ENCODE peak calls at places on chromosomes 11 and 22, in ten cellular contexts. U is HCT116; I is stimulated activated CD4-positive, alpha-beta T cell treated with anti-CD3 and anti-CD28 coated beads, Interleukin-12 subunit alpha, Interleukin-12 subunit beta, amount 100 ng/mL, for 24 hours; E is stimulated activated CD8-positive, alpha-beta memory T cell treated with anti-CD3 and anti-CD28 coated beads, Interleukin-4, amount 100 ng/mL, for 4 hours; L is NCI-H1105 treated with DMSO at 0.1 percent for 48 hours; J is activated T-cell treated with anti-CD3 and anti-CD28 coated beads for 24 hours; W is heart left ventricle; Q is NCI-H1048; R is AG09319; B is psoas muscle. M is an unnamed sample.
A peak's percentile ranks its signal among the peaks of the same experiment; 100 is the strongest.

GRCh38 chr11:73376803-73377629 is 817 bp downstream of the RELT start:
- DNase-seq in U (peak; percentile 40), I (peak; percentile 28), E (peak; percentile 31), L (peak; percentile 26), J (peak; percentile 41), W (peak; percentile 68), Q (no peak), R (peak; percentile 27), B (peak; percentile 85), M (peak; percentile 72)

GRCh38 chr11:60204922-60205321 is 22.0 kb upstream of the MS4A6A start:
- DNase-seq in U (no peak), I (no peak), E (no peak), L (no peak), J (no peak), W (no peak), Q (no peak), R (no peak), B (no peak), M (no peak)

GRCh38 chr11:13761250-13761649 is 92.8 kb downstream of the FAR1 start:
- DNase-seq in U (no peak), I (no peak), E (no peak), L (no peak), J (no peak), W (no peak), Q (no peak), R (no peak), B (no peak), M (no peak)

GRCh38 chr11:116644948-116645305 is 127.9 kb downstream of the BUD13 start:
- DNase-seq in U (no peak), I (no peak), E (no peak), L (no peak), J (no peak), W (no peak), Q (no peak), R (no peak), B (no peak), M (no peak)

GRCh38 chr22:37420656-37421467 is 6.4 kb downstream of the ELFN2 start:
- DNase-seq in U (no peak), I (no peak), E (no peak), L (no peak), J (no peak), W (peak; percentile 34), Q (no peak), R (no peak), B (no peak), M (no peak)

GRCh38 chr11:122656631-122657101 is 1.1 kb downstream of the UBASH3B start:
- DNase-seq in U (no peak), I (peak; percentile 20), E (no peak), L (peak; percentile 42), J (peak; percentile 27), W (peak; percentile 48), Q (no peak), R (no peak), B (peak; percentile 66), M (peak; percentile 45)

GRCh38 chr11:110011595-110011994 is 81.6 kb upstream of the ZC3H12C start:
- DNase-seq in U (no peak), I (no peak), E (no peak), L (no peak), J (no peak), W (no peak), Q (no peak), R (no peak), B (no peak), M (no peak)

GRCh38 chr22:44108076-44108475 is 72.6 kb upstream of the PARVG start:
- DNase-seq in U (no peak), I (no peak), E (no peak), L (no peak), J (no peak), W (peak; percentile 3), Q (no peak), R (no peak), B (no peak), M (no peak)

GRCh38 chr11:78669249-78669648 is 94.6 kb upstream of the NARS2 start:
- DNase-seq in U (no peak), I (no peak), E (no peak), L (no peak), J (no peak), W (no peak), Q (no peak), R (no peak), B (no peak), M (no peak)

GRCh38 chr11:110430267-110431211 is 791 bp downstream of the FDX1 start:
- DNase-seq in U (no peak), I (no peak), E (peak; percentile 4), L (peak; percentile 47), J (no peak), W (peak; percentile 25), Q (no peak), R (no peak), B (no peak), M (peak; percentile 75)

GRCh38 chr11:2932850-2933251 is 3.6 kb upstream of the PHLDA2 start:
- DNase-seq in U (no peak), I (no peak), E (no peak), L (no peak), J (no peak), W (peak; percentile 19), Q (no peak), R (no peak), B (peak; percentile 46), M (no peak)

GRCh38 chr11:92848578-92848977 is 120.9 kb upstream of the MTNR1B start:
- DNase-seq in U (no peak), I (no peak), E (no peak), L (no peak), J (no peak), W (no peak), Q (no peak), R (no peak), B (no peak), M (peak; percentile 61)

GRCh38 chr11:117427356-117427874 is 99.8 kb downstream of the CEP164 start:
- DNase-seq in U (no peak), I (no peak), E (no peak), L (no peak), J (no peak), W (no peak), Q (no peak), R (no peak), B (peak; percentile 34), M (no peak)

GRCh38 chr11:40094954-40095353 is 1364.5 kb downstream of the LRRC4C start:
- DNase-seq in U (no peak), I (no peak), E (no peak), L (no peak), J (no peak), W (no peak), Q (no peak), R (no peak), B (no peak), M (peak; percentile 10)

GRCh38 chr11:102604875-102605274 is 20.3 kb downstream of the MMP20 start:
- DNase-seq in U (no peak), I (no peak), E (no peak), L (no peak), J (no peak), W (no peak), Q (no peak), R (no peak), B (no peak), M (no peak)

GRCh38 chr22:22397292-22397870 is 111.2 kb downstream of the ZNF280B start:
- DNase-seq in U (peak; percentile 24), I (no peak), E (no peak), L (no peak), J (no peak), W (peak; percentile 73), Q (no peak), R (no peak), B (no peak), M (peak; percentile 97)

GRCh38 chr11:69048718-69049489 is at the start of gene TPCN2:
- DNase-seq in U (peak; percentile 91), I (peak; percentile 81), E (peak; percentile 67), L (peak; percentile 92), J (peak; percentile 88), W (peak; percentile 96), Q (peak; percentile 87), R (peak; percentile 93), B (peak; percentile 95), M (peak; percentile 98)

GRCh38 chr11:76159983-76160661 is 46.2 kb downstream of the WNT11 start:
- DNase-seq in U (no peak), I (no peak), E (no peak), L (no peak), J (no peak), W (peak; percentile 9), Q (no peak), R (no peak), B (no peak), M (peak; percentile 94)

GRCh38 chr11:112388496-112388895 is 127.8 kb upstream of the PLET1 start:
- DNase-seq in U (no peak), I (no peak), E (no peak), L (no peak), J (no peak), W (no peak), Q (no peak), R (no peak), B (no peak), M (no peak)

GRCh38 chr11:77207618-77208313 is 79.7 kb downstream of the MYO7A start:
- DNase-seq in U (no peak), I (no peak), E (no peak), L (no peak), J (no peak), W (no peak), Q (no peak), R (no peak), B (peak; percentile 52), M (no peak)

M was measured in NCI-H69.